ENCODE peak calls at places on chromosomes 11 and 22, in six cellular contexts. One of them, this sample, is unnamed.

GRCh38 chr22:37068859-37069258 is 17.3 kb downstream of the KCTD17 start:
- DNase-seq in K562: peak; percentile 33
- DNase-seq in GM12891: no peak
- DNase-seq in GM12878: no peak
- DNase-seq in HepG2: no peak
- DNase-seq in H1: peak; percentile 64
- DNase-seq in this sample: no peak

GRCh38 chr11:120057595-120058581 is 80.0 kb downstream of the TRIM29 start:
- DNase-seq in K562: no peak
- DNase-seq in GM12891: no peak
- DNase-seq in GM12878: no peak
- DNase-seq in HepG2: peak; percentile 5
- DNase-seq in H1: peak; percentile 47
- DNase-seq in this sample: no peak

GRCh38 chr11:33211588-33211987 is 45.6 kb upstream of the HIPK3 start:
- DNase-seq in K562: no peak
- DNase-seq in GM12891: no peak
- DNase-seq in GM12878: no peak
- DNase-seq in HepG2: peak; percentile 89
- DNase-seq in H1: no peak
- DNase-seq in this sample: no peak

GRCh38 chr11:69962152-69962551 is 116.0 kb upstream of the ANO1 start:
- DNase-seq in K562: peak; percentile 79
- DNase-seq in GM12891: no peak
- DNase-seq in GM12878: no peak
- DNase-seq in HepG2: no peak
- DNase-seq in H1: no peak
- DNase-seq in this sample: no peak

GRCh38 chr11:31106963-31107576 is 262.5 kb downstream of the DCDC1 start:
- DNase-seq in K562: peak; percentile 43
- DNase-seq in GM12891: peak; percentile 17
- DNase-seq in GM12878: no peak
- DNase-seq in HepG2: peak; percentile 50
- DNase-seq in H1: peak; percentile 36
- DNase-seq in this sample: no peak

GRCh38 chr11:60970369-60970774 is 1.1 kb upstream of the CD6 start:
- DNase-seq in K562: peak; percentile 70
- DNase-seq in GM12891: peak; percentile 58
- DNase-seq in GM12878: no peak
- DNase-seq in HepG2: peak; percentile 16
- DNase-seq in H1: no peak
- DNase-seq in this sample: peak; percentile 64

GRCh38 chr11:89443366-89444303 is 47.5 kb downstream of the NOX4 start:
- DNase-seq in K562: no peak
- DNase-seq in GM12891: no peak
- DNase-seq in GM12878: no peak
- DNase-seq in HepG2: no peak
- DNase-seq in H1: no peak
- DNase-seq in this sample: no peak

GRCh38 chr11:45154276-45154675 is 7.8 kb downstream of the PRDM11 start:
- DNase-seq in K562: no peak
- DNase-seq in GM12891: no peak
- DNase-seq in GM12878: no peak
- DNase-seq in HepG2: no peak
- DNase-seq in H1: no peak
- DNase-seq in this sample: no peak

GRCh38 chr22:32475428-32476010 is 908 bp downstream of the FBXO7 start:
- DNase-seq in K562: no peak
- DNase-seq in GM12891: no peak
- DNase-seq in GM12878: no peak
- DNase-seq in HepG2: no peak
- DNase-seq in H1: no peak
- DNase-seq in this sample: no peak

GRCh38 chr11:117679464-117679863 is 117.6 kb downstream of the DSCAML1 start:
- DNase-seq in K562: no peak
- DNase-seq in GM12891: no peak
- DNase-seq in GM12878: no peak
- DNase-seq in HepG2: no peak
- DNase-seq in H1: no peak
- DNase-seq in this sample: no peak

GRCh38 chr11:71101606-71102005 is 150.8 kb downstream of the SHANK2 start:
- DNase-seq in K562: no peak
- DNase-seq in GM12891: no peak
- DNase-seq in GM12878: no peak
- DNase-seq in HepG2: no peak
- DNase-seq in H1: no peak
- DNase-seq in this sample: no peak

GRCh38 chr11:105757107-105757506 is 147.2 kb downstream of the GRIA4 start:
- DNase-seq in K562: no peak
- DNase-seq in GM12891: no peak
- DNase-seq in GM12878: no peak
- DNase-seq in HepG2: no peak
- DNase-seq in H1: no peak
- DNase-seq in this sample: no peak

GRCh38 chr11:19232910-19233503 is 7.7 kb downstream of the E2F8 start:
- DNase-seq in K562: no peak
- DNase-seq in GM12891: no peak
- DNase-seq in GM12878: no peak
- DNase-seq in HepG2: no peak
- DNase-seq in H1: no peak
- DNase-seq in this sample: no peak

GRCh38 chr11:77407613-77408012 is 66.3 kb downstream of the PAK1 start:
- DNase-seq in K562: no peak
- DNase-seq in GM12891: no peak
- DNase-seq in GM12878: no peak
- DNase-seq in HepG2: peak; percentile 56
- DNase-seq in H1: no peak
- DNase-seq in this sample: no peak

GRCh38 chr11:47285969-47286770 is 16.2 kb downstream of the MADD start:
- DNase-seq in K562: no peak
- DNase-seq in GM12891: no peak
- DNase-seq in GM12878: no peak
- DNase-seq in HepG2: no peak
- DNase-seq in H1: no peak
- DNase-seq in this sample: no peak

GRCh38 chr22:25672685-25673084 is 69.3 kb upstream of the MYO18B start:
- DNase-seq in K562: no peak
- DNase-seq in GM12891: no peak
- DNase-seq in GM12878: no peak
- DNase-seq in HepG2: no peak
- DNase-seq in H1: no peak
- DNase-seq in this sample: no peak

GRCh38 chr22:49956418-49956770 is 4.2 kb upstream of the PIM3 start:
- DNase-seq in K562: no peak
- DNase-seq in GM12891: no peak
- DNase-seq in GM12878: no peak
- DNase-seq in HepG2: no peak
- DNase-seq in H1: no peak
- DNase-seq in this sample: no peak

GRCh38 chr11:61954106-61955030 is 4.2 kb downstream of the BEST1 start:
- DNase-seq in K562: peak; percentile 59
- DNase-seq in GM12891: no peak
- DNase-seq in GM12878: no peak
- DNase-seq in HepG2: no peak
- DNase-seq in H1: no peak
- DNase-seq in this sample: no peak

GRCh38 chr11:105108247-105108646 is 31.3 kb downstream of the CARD18 start:
- DNase-seq in K562: no peak
- DNase-seq in GM12891: no peak
- DNase-seq in GM12878: no peak
- DNase-seq in HepG2: no peak
- DNase-seq in H1: no peak
- DNase-seq in this sample: no peak

GRCh38 chr11:90134420-90135003 is at the start of gene NAALAD2:
- DNase-seq in K562: peak; percentile 7
- DNase-seq in GM12891: no peak
- DNase-seq in GM12878: no peak
- DNase-seq in HepG2: peak; percentile 59
- DNase-seq in H1: peak; percentile 65
- DNase-seq in this sample: no peak

GRCh38 chr11:131108780-131109179 is 192.5 kb upstream of the SNX19 start:
- DNase-seq in K562: no peak
- DNase-seq in GM12891: no peak
- DNase-seq in GM12878: no peak
- DNase-seq in HepG2: no peak
- DNase-seq in H1: no peak
- DNase-seq in this sample: no peak

GRCh38 chr22:50286701-50287318 is 16.6 kb upstream of the MAPK11 start:
- DNase-seq in K562: no peak
- DNase-seq in GM12891: no peak
- DNase-seq in GM12878: no peak
- DNase-seq in HepG2: no peak
- DNase-seq in H1: no peak
- DNase-seq in this sample: no peak

GRCh38 chr11:40722179-40722795 is 737.2 kb downstream of the LRRC4C start:
- DNase-seq in K562: peak; percentile 7
- DNase-seq in GM12891: peak; percentile 6
- DNase-seq in GM12878: no peak
- DNase-seq in HepG2: peak; percentile 15
- DNase-seq in H1: no peak
- DNase-seq in this sample: no peak

GRCh38 chr22:35070451-35071093 is 4.6 kb downstream of the ISX start:
- DNase-seq in K562: no peak
- DNase-seq in GM12891: no peak
- DNase-seq in GM12878: no peak
- DNase-seq in HepG2: no peak
- DNase-seq in H1: no peak
- DNase-seq in this sample: no peak

GRCh38 chr11:103541186-103541795 is 432.1 kb downstream of the DYNC2H1 start:
- DNase-seq in K562: no peak
- DNase-seq in GM12891: no peak
- DNase-seq in GM12878: no peak
- DNase-seq in HepG2: no peak
- DNase-seq in H1: no peak
- DNase-seq in this sample: no peak

GRCh38 chr11:62137276-62137861 is 13.6 kb downstream of the INCENP start:
- DNase-seq in K562: no peak
- DNase-seq in GM12891: no peak
- DNase-seq in GM12878: no peak
- DNase-seq in HepG2: no peak
- DNase-seq in H1: no peak
- DNase-seq in this sample: no peak

GRCh38 chr22:38609371-38609770 is 39.4 kb upstream of the DMC1 start:
- DNase-seq in K562: no peak
- DNase-seq in GM12891: no peak
- DNase-seq in GM12878: no peak
- DNase-seq in HepG2: no peak
- DNase-seq in H1: no peak
- DNase-seq in this sample: no peak

GRCh38 chr11:74680035-74680671 is 51.1 kb downstream of the CHRDL2 start:
- DNase-seq in K562: no peak
- DNase-seq in GM12891: no peak
- DNase-seq in GM12878: no peak
- DNase-seq in HepG2: no peak
- DNase-seq in H1: no peak
- DNase-seq in this sample: no peak
- TF ChIP-seq TAF1 in K562: no peak
- TF ChIP-seq TAF1 in GM12891: no peak
- TF ChIP-seq TAF1 in GM12878: no peak
- TF ChIP-seq TAF1 in HepG2: no peak
- TF ChIP-seq TAF1 in H1: no peak
- TF ChIP-seq TAF1 in this sample: no peak

GRCh38 chr11:122751298-122752070 is 86.8 kb upstream of the CRTAM start:
- DNase-seq in K562: no peak
- DNase-seq in GM12891: no peak
- DNase-seq in GM12878: no peak
- DNase-seq in HepG2: no peak
- DNase-seq in H1: no peak
- DNase-seq in this sample: no peak

GRCh38 chr11:122746611-122747305 is 91.2 kb downstream of the UBASH3B start:
- DNase-seq in K562: no peak
- DNase-seq in GM12891: no peak
- DNase-seq in GM12878: no peak
- DNase-seq in HepG2: no peak
- DNase-seq in H1: no peak
- DNase-seq in this sample: no peak

GRCh38 chr11:122750047-122750446 is 88.3 kb upstream of the CRTAM start:
- DNase-seq in K562: peak; percentile 19
- DNase-seq in GM12891: no peak
- DNase-seq in GM12878: no peak
- DNase-seq in HepG2: no peak
- DNase-seq in H1: no peak
- DNase-seq in this sample: no peak

GRCh38 chr11:122747358-122747757 is 90.9 kb upstream of the CRTAM start:
- DNase-seq in K562: no peak
- DNase-seq in GM12891: no peak
- DNase-seq in GM12878: no peak
- DNase-seq in HepG2: no peak
- DNase-seq in H1: no peak
- DNase-seq in this sample: no peak

GRCh38 chr11:122748968-122749687 is 89.2 kb upstream of the CRTAM start:
- DNase-seq in K562: no peak
- DNase-seq in GM12891: peak; percentile 46
- DNase-seq in GM12878: peak; percentile 56
- DNase-seq in HepG2: no peak
- DNase-seq in H1: no peak
- DNase-seq in this sample: peak; percentile 48
- TF ChIP-seq POLR2AphosphoS5 in K562: no peak
- TF ChIP-seq POLR2AphosphoS5 in GM12891: no peak
- TF ChIP-seq POLR2AphosphoS5 in GM12878: no peak
- TF ChIP-seq POLR2AphosphoS5 in HepG2: no peak
- TF ChIP-seq POLR2AphosphoS5 in H1: no peak
- TF ChIP-seq POLR2AphosphoS5 in this sample: no peak

DNA sequence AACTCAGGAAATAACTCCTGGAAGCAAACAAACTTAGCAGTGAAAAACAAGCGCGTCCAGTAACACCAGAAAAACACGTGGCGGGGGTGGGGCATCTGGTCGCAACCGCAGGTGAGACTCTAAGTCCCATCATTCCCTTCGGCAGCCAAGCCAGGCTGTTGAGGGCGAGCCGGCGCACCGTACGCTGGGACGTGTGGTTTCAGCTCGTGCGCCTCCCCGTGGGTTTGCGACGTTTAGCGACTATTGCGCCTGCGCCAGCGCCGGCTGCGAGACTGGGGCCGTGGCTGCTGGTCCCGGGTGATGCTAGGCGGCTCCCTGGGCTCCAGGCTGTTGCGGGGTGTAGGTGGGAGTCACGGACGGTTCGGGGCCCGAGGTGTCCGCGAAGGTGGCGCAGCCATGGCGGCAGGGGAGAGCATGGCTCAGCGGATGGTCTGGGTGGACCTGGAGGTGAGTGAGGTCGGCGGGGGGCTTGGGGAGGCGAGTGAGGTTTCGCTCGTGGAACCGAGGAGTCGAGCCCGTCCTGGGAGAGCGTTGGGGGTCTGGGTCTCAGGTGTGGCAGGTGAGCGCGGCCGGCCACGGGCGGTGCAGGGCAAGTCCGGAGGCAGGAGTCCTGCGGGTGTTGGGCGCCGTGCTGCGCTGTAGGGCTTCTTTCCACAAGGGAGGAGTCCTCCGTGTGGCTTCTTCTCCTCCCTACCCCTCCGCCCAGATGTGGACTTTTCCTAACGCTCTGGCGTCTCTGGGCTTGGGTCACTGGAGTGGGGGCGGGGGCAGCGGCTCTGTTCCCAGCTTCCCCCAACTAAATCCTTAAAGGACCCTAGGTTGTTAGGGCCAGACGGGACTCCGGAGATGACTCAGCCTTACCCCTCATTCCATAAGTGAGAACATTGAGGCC is at the start of gene REXO2:
- DNase-seq in K562: peak; percentile 91
- DNase-seq in GM12891: peak; percentile 83
- DNase-seq in GM12878: peak; percentile 75
- DNase-seq in HepG2: peak; percentile 90
- DNase-seq in H1: peak; percentile 81
- DNase-seq in this sample: peak; percentile 79
- TF ChIP-seq POLR2A in K562: peak; percentile 88
- TF ChIP-seq POLR2A in GM12891: no peak
- TF ChIP-seq POLR2A in GM12878: peak; percentile 76
- TF ChIP-seq POLR2A in HepG2: peak; percentile 76
- TF ChIP-seq POLR2A in H1: peak; percentile 72
- TF ChIP-seq POLR2A in this sample: no peak

GRCh38 chr11:36186340-36186739 is 102.9 kb downstream of the COMMD9 start:
- DNase-seq in K562: no peak
- DNase-seq in GM12891: no peak
- DNase-seq in GM12878: no peak
- DNase-seq in HepG2: no peak
- DNase-seq in H1: no peak
- DNase-seq in this sample: no peak
- TF ChIP-seq TAF1 in K562: no peak
- TF ChIP-seq TAF1 in GM12891: no peak
- TF ChIP-seq TAF1 in GM12878: no peak
- TF ChIP-seq TAF1 in HepG2: no peak
- TF ChIP-seq TAF1 in H1: no peak
- TF ChIP-seq TAF1 in this sample: no peak